ENCODE peak calls at places on chromosomes 11 and 22, in four cellular contexts. One of them, this sample, is unnamed. For H3K36me3, the result is how much of the 10 kb centered on the place peaks cover.

GRCh38 chr11:83456075-83456474 is 169.9 kb upstream of the CCDC90B start:
- DNase-seq in right atrium auricular region: no peak
- DNase-seq in GM23248: no peak
- DNase-seq in Caco-2: no peak
- DNase-seq in this sample: no peak

GRCh38 chr22:26394787-26395186 is 34.3 kb upstream of the ASPHD2 start:
- DNase-seq in right atrium auricular region: no peak
- DNase-seq in GM23248: no peak
- DNase-seq in Caco-2: no peak
- DNase-seq in this sample: no peak

GRCh38 chr11:2808850-2809847 is 76.4 kb downstream of the CDKN1C start:
- DNase-seq in right atrium auricular region: no peak
- DNase-seq in GM23248: no peak
- DNase-seq in Caco-2: no peak
- DNase-seq in this sample: no peak

GRCh38 chr11:128728767-128729587 is 35.1 kb downstream of the FLI1 start:
- DNase-seq in right atrium auricular region: no peak
- DNase-seq in GM23248: no peak
- DNase-seq in Caco-2: no peak
- DNase-seq in this sample: no peak

GRCh38 chr11:92393218-92393617 is 168.6 kb downstream of the FAT3 start:
- DNase-seq in right atrium auricular region: no peak
- DNase-seq in GM23248: no peak
- DNase-seq in Caco-2: no peak
- DNase-seq in this sample: no peak

GRCh38 chr22:28710112-28710888 is 30.7 kb upstream of the TTC28 start:
- DNase-seq in right atrium auricular region: no peak
- DNase-seq in GM23248: peak
- DNase-seq in Caco-2: no peak
- DNase-seq in this sample: peak

GRCh38 chr11:83694191-83694905 is 408.2 kb upstream of the CCDC90B start:
- DNase-seq in right atrium auricular region: no peak
- DNase-seq in GM23248: no peak
- DNase-seq in Caco-2: no peak
- DNase-seq in this sample: no peak

GRCh38 chr11:79506124-79506523 is 65.3 kb upstream of the TENM4 start:
- DNase-seq in right atrium auricular region: no peak
- DNase-seq in GM23248: no peak
- DNase-seq in Caco-2: no peak
- DNase-seq in this sample: no peak

GRCh38 chr11:124897681-124898680 is at the start of gene ROBO4:
- DNase-seq in right atrium auricular region: no peak
- DNase-seq in GM23248: peak
- DNase-seq in Caco-2: peak
- DNase-seq in this sample: peak

GRCh38 chr11:66967670-66968425 is 7.3 kb upstream of the C11orf86 start:
- DNase-seq in right atrium auricular region: peak
- DNase-seq in GM23248: peak
- DNase-seq in Caco-2: no peak
- DNase-seq in this sample: peak

DNA sequence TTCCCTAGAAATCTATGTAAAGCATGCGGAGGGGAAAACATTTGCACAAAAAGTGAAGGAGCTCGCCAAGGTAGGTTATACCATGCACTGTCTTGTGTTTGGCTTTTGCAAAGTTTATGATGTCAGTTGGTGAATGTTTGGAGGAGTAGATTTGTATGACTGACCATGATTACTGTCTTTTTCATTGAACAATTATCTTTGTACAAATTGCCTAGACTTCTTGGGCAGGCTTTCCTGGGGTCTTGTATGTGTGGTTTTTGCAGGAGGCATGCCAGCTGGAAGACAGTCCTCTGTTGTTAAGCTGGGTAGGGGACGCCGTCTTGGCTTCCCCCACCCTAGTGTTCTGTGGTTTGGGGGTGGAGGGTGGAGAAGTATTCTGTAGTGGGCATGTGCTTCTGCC is 123.6 kb upstream of the HSD17B12 start:
- DNase-seq in right atrium auricular region: no peak
- DNase-seq in GM23248: no peak
- DNase-seq in Caco-2: no peak
- DNase-seq in this sample: no peak
- H3K4me3 ChIP-seq in right atrium auricular region: no peak
- H3K4me3 ChIP-seq in GM23248: no peak
- H3K4me3 ChIP-seq in Caco-2: no peak
- H3K4me3 ChIP-seq in this sample: no peak

GRCh38 chr22:46081036-46081830 is 69.1 kb upstream of the PPARA start:
- DNase-seq in right atrium auricular region: no peak
- DNase-seq in GM23248: peak
- DNase-seq in Caco-2: peak
- DNase-seq in this sample: no peak

GRCh38 chr22:46081831-46082210 is 68.5 kb upstream of the PPARA start:
- DNase-seq in right atrium auricular region: no peak
- DNase-seq in GM23248: peak
- DNase-seq in Caco-2: no peak
- DNase-seq in this sample: no peak

GRCh38 chr22:46078241-46079092 is 71.9 kb upstream of the PPARA start:
- DNase-seq in right atrium auricular region: peak
- DNase-seq in GM23248: peak
- DNase-seq in Caco-2: peak
- DNase-seq in this sample: no peak

GRCh38 chr22:46079093-46079860 is 71.0 kb upstream of the PPARA start:
- DNase-seq in right atrium auricular region: no peak
- DNase-seq in GM23248: peak
- DNase-seq in Caco-2: peak
- DNase-seq in this sample: no peak

GRCh38 chr22:46079861-46080821 is 70.2 kb upstream of the PPARA start:
- DNase-seq in right atrium auricular region: peak
- DNase-seq in GM23248: peak
- DNase-seq in Caco-2: peak
- DNase-seq in this sample: no peak
- H3K36me3 ChIP-seq in right atrium auricular region: under half
- H3K36me3 ChIP-seq in GM23248: under half
- H3K36me3 ChIP-seq in Caco-2: under half
- H3K36me3 ChIP-seq in this sample: under half

DNA sequence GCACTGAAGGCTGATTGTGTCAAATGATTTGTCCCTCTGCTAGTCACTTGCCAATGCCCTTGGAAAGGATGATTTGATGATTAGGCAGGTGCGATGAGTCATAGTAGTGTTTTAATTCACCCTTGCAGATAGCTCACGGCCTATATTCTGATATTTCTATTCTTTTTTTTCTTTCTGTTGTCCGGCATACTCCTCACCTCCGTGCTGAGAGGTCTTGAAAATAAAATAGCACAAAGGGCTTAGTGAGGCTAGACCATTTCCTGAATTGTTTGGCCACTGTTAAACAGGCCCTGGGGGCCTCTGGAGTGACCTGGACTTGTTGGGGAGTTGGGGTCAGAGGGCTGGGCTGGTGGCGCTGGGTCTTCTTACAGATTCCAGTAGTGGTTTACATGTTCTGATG is 99.8 kb downstream of the ZBTB16 start:
- DNase-seq in right atrium auricular region: no peak
- DNase-seq in GM23248: no peak
- DNase-seq in Caco-2: no peak
- DNase-seq in this sample: peak
- H3K4me3 ChIP-seq in right atrium auricular region: no peak
- H3K4me3 ChIP-seq in GM23248: no peak
- H3K4me3 ChIP-seq in Caco-2: no peak
- H3K4me3 ChIP-seq in this sample: no peak

GRCh38 chr22:20522828-20523117 is 15.4 kb downstream of the MED15 start:
- DNase-seq in right atrium auricular region: no peak
- DNase-seq in GM23248: no peak
- DNase-seq in Caco-2: no peak
- DNase-seq in this sample: no peak
- H3K36me3 ChIP-seq in right atrium auricular region: under half
- H3K36me3 ChIP-seq in GM23248: under half
- H3K36me3 ChIP-seq in Caco-2: under half
- H3K36me3 ChIP-seq in this sample: under half

GRCh38 chr11:119315139-119316016 is 1.6 kb downstream of the MCAM start:
- DNase-seq in right atrium auricular region: no peak
- DNase-seq in GM23248: peak
- DNase-seq in Caco-2: peak
- DNase-seq in this sample: no peak

GRCh38 chr11:119317592-119318239 is 786 bp upstream of the MCAM start:
- DNase-seq in right atrium auricular region: no peak
- DNase-seq in GM23248: no peak
- DNase-seq in Caco-2: no peak
- DNase-seq in this sample: peak

GRCh38 chr11:119316017-119316728 is 757 bp downstream of the MCAM start:
- DNase-seq in right atrium auricular region: no peak
- DNase-seq in GM23248: peak
- DNase-seq in Caco-2: peak
- DNase-seq in this sample: no peak

GRCh38 chr11:119316729-119317591 is at the start of gene MCAM:
- DNase-seq in right atrium auricular region: no peak
- DNase-seq in GM23248: peak
- DNase-seq in Caco-2: peak
- DNase-seq in this sample: no peak

GRCh38 chr11:119314748-119315138 is 2.2 kb downstream of the MCAM start:
- DNase-seq in right atrium auricular region: no peak
- DNase-seq in GM23248: no peak
- DNase-seq in Caco-2: no peak
- DNase-seq in this sample: no peak
- H3K4me3 ChIP-seq in right atrium auricular region: peak
- H3K4me3 ChIP-seq in GM23248: no peak
- H3K4me3 ChIP-seq in Caco-2: peak
- H3K4me3 ChIP-seq in this sample: no peak

DNA sequence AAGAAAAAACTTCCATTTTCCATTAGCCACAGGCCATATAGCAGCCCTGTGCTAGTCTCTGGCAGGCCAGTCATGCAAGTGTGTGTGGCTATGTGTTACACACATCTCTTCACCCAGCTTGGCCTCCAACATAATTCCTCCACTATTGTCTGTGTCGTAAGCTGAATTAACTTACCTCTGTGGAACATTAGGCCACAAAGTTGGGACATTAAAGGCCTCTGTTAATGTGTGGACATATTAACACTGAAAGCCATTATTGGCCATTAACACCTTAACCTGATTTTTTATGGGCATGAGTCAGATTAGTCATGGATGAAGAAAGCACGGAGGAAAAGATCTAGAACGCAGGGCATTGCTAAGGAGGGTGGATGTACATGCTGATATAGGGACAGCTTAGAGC is 100.1 kb downstream of the DBX1 start:
- DNase-seq in right atrium auricular region: no peak
- DNase-seq in GM23248: no peak
- DNase-seq in Caco-2: no peak
- DNase-seq in this sample: no peak
- H3K36me3 ChIP-seq in right atrium auricular region: under half
- H3K36me3 ChIP-seq in GM23248: under half
- H3K36me3 ChIP-seq in Caco-2: under half
- H3K36me3 ChIP-seq in this sample: under half

GRCh38 chr11:134332189-134332631 is 422 bp downstream of the GLB1L2 start:
- DNase-seq in right atrium auricular region: no peak
- DNase-seq in GM23248: no peak
- DNase-seq in Caco-2: no peak
- DNase-seq in this sample: no peak
- H3K4me3 ChIP-seq in right atrium auricular region: peak
- H3K4me3 ChIP-seq in GM23248: no peak
- H3K4me3 ChIP-seq in Caco-2: peak
- H3K4me3 ChIP-seq in this sample: peak

GRCh38 chr11:77150836-77151235 is 22.8 kb downstream of the MYO7A start:
- DNase-seq in right atrium auricular region: no peak
- DNase-seq in GM23248: no peak
- DNase-seq in Caco-2: no peak
- DNase-seq in this sample: no peak

GRCh38 chr11:77151804-77152513 is 23.9 kb downstream of the MYO7A start:
- DNase-seq in right atrium auricular region: no peak
- DNase-seq in GM23248: no peak
- DNase-seq in Caco-2: no peak
- DNase-seq in this sample: no peak

GRCh38 chr11:77153276-77154185 is 25.5 kb downstream of the MYO7A start:
- DNase-seq in right atrium auricular region: no peak
- DNase-seq in GM23248: no peak
- DNase-seq in Caco-2: no peak
- DNase-seq in this sample: no peak

GRCh38 chr11:77154381-77155081 is 26.5 kb downstream of the MYO7A start:
- DNase-seq in right atrium auricular region: no peak
- DNase-seq in GM23248: no peak
- DNase-seq in Caco-2: no peak
- DNase-seq in this sample: no peak

GRCh38 chr11:77152846-77153245 is 24.8 kb downstream of the MYO7A start:
- DNase-seq in right atrium auricular region: no peak
- DNase-seq in GM23248: no peak
- DNase-seq in Caco-2: no peak
- DNase-seq in this sample: no peak
- H3K36me3 ChIP-seq in right atrium auricular region: under half
- H3K36me3 ChIP-seq in GM23248: under half
- H3K36me3 ChIP-seq in Caco-2: under half
- H3K36me3 ChIP-seq in this sample: under half

This sample was measured in bronchial epithelial cell.